ENCODE peak calls at places on chromosome 13, in ten cellular contexts. P is substantia nigra, V is EL, N is EH, A is GM10248, R is WTC11, K is adrenal gland, H is brain microvascular endothelial cell, C is cardiac fibroblast, U is Kasumi-1. I is an unnamed sample.

GRCh38 chr13:25874907-25875306 is 176.9 kb downstream of the SHISA2 start:
- DNase-seq in P (no peak), K (no peak), H (no peak), N (no peak), C (no peak), U (peak; percentile 28), V (no peak), A (no peak), R (no peak), I (peak; percentile 48)

GRCh38 chr13:86572115-86572514 is 772.9 kb upstream of the SLITRK6 start:
- DNase-seq in R (no peak), A (no peak), N (no peak), C (peak; percentile 13), V (no peak), P (no peak), H (no peak), K (no peak), U (peak; percentile 86), I (no peak)

GRCh38 chr13:114263590-114263989 is 17.8 kb upstream of the UPF3A start:
- DNase-seq in V (no peak), K (no peak), N (no peak), R (no peak), P (no peak), U (no peak), H (no peak), C (no peak), A (no peak), I (no peak)

GRCh38 chr13:40126301-40127085 is 471.0 kb downstream of the COG6 start:
- DNase-seq in V (no peak), H (no peak), N (no peak), C (no peak), A (no peak), R (no peak), U (no peak), K (no peak), P (no peak), I (peak; percentile 93)

GRCh38 chr13:79775830-79776229 is 294.9 kb downstream of the NDFIP2 start:
- DNase-seq in C (peak; percentile 88), R (peak; percentile 23), P (peak; percentile 36), H (peak; percentile 77), V (peak; percentile 81), U (peak; percentile 77), K (no peak), N (peak; percentile 81), A (peak; percentile 20), I (no peak)

GRCh38 chr13:20869540-20869939 is 33.0 kb downstream of the XPO4 start:
- DNase-seq in R (no peak), P (no peak), U (peak; percentile 33), H (no peak), C (peak; percentile 43), V (no peak), K (no peak), N (peak; percentile 27), A (no peak), I (no peak)

GRCh38 chr13:50910483-50910805 is 853 bp downstream of the RNASEH2B start:
- DNase-seq in U (peak; percentile 55), V (peak; percentile 61), P (no peak), K (no peak), A (peak; percentile 18), N (peak; percentile 57), H (no peak), R (peak; percentile 44), C (peak; percentile 45), I (peak; percentile 59)

GRCh38 chr13:51122868-51123267 is 11.8 kb upstream of the C13orf42 start:
- DNase-seq in K (no peak), V (no peak), H (no peak), U (no peak), N (no peak), A (no peak), R (no peak), P (no peak), C (no peak), I (peak; percentile 49)

GRCh38 chr13:109436841-109437240 is 349.5 kb downstream of the IRS2 start:
- DNase-seq in V (no peak), A (no peak), C (no peak), K (no peak), U (no peak), N (no peak), P (no peak), H (no peak), R (no peak), I (no peak)